ENCODE peak calls at places on chromosome 19, in nine cellular contexts. One of them, this sample, is unnamed.

GRCh38 chr19:13797870-13798269 is 2.6 kb downstream of the ZSWIM4 start:
- DNase-seq in activated gamma-delta T cell: no peak
- DNase-seq in NCI-H524 treated with DMSO at 0.1 percent for 48 hours: no peak
- DNase-seq in NCI-H226: peak
- DNase-seq in NCI-H2171: no peak
- DNase-seq in T-cell: no peak
- DNase-seq in cardiac fibroblast: peak
- DNase-seq in activated T-cell treated with anti-CD3 and anti-CD28 coated beads for 1 hour: no peak
- DNase-seq in HEK293T: no peak
- DNase-seq in this sample: no peak

GRCh38 chr19:58022283-58022660 is 11.6 kb upstream of the ZSCAN1 start:
- DNase-seq in activated gamma-delta T cell: no peak
- DNase-seq in NCI-H524 treated with DMSO at 0.1 percent for 48 hours: no peak
- DNase-seq in NCI-H226: no peak
- DNase-seq in NCI-H2171: no peak
- DNase-seq in T-cell: no peak
- DNase-seq in cardiac fibroblast: no peak
- DNase-seq in activated T-cell treated with anti-CD3 and anti-CD28 coated beads for 1 hour: no peak
- DNase-seq in HEK293T: no peak
- DNase-seq in this sample: no peak

GRCh38 chr19:2578391-2578826 is 102.5 kb downstream of the GADD45B start:
- DNase-seq in activated gamma-delta T cell: no peak
- DNase-seq in NCI-H524 treated with DMSO at 0.1 percent for 48 hours: no peak
- DNase-seq in NCI-H226: peak
- DNase-seq in NCI-H2171: no peak
- DNase-seq in T-cell: no peak
- DNase-seq in cardiac fibroblast: peak
- DNase-seq in activated T-cell treated with anti-CD3 and anti-CD28 coated beads for 1 hour: no peak
- DNase-seq in HEK293T: no peak
- DNase-seq in this sample: no peak

GRCh38 chr19:7506385-7507328 is 9.2 kb upstream of the ZNF358 start:
- DNase-seq in activated gamma-delta T cell: no peak
- DNase-seq in NCI-H524 treated with DMSO at 0.1 percent for 48 hours: no peak
- DNase-seq in NCI-H226: peak
- DNase-seq in NCI-H2171: peak
- DNase-seq in T-cell: peak
- DNase-seq in cardiac fibroblast: peak
- DNase-seq in activated T-cell treated with anti-CD3 and anti-CD28 coated beads for 1 hour: no peak
- DNase-seq in HEK293T: peak
- DNase-seq in this sample: peak

GRCh38 chr19:7921955-7922840 is 2.1 kb downstream of the SNAPC2 start:
- DNase-seq in activated gamma-delta T cell: no peak
- DNase-seq in NCI-H524 treated with DMSO at 0.1 percent for 48 hours: no peak
- DNase-seq in NCI-H226: no peak
- DNase-seq in NCI-H2171: no peak
- DNase-seq in T-cell: no peak
- DNase-seq in cardiac fibroblast: no peak
- DNase-seq in activated T-cell treated with anti-CD3 and anti-CD28 coated beads for 1 hour: no peak
- DNase-seq in HEK293T: no peak
- DNase-seq in this sample: no peak

GRCh38 chr19:48249502-48250014 is 6.2 kb downstream of the CARD8 start:
- DNase-seq in activated gamma-delta T cell: no peak
- DNase-seq in NCI-H524 treated with DMSO at 0.1 percent for 48 hours: no peak
- DNase-seq in NCI-H226: no peak
- DNase-seq in NCI-H2171: no peak
- DNase-seq in T-cell: peak
- DNase-seq in cardiac fibroblast: peak
- DNase-seq in activated T-cell treated with anti-CD3 and anti-CD28 coated beads for 1 hour: peak
- DNase-seq in HEK293T: no peak
- DNase-seq in this sample: no peak

GRCh38 chr19:3275583-3276340 is 51.3 kb downstream of the CELF5 start:
- DNase-seq in activated gamma-delta T cell: peak
- DNase-seq in NCI-H524 treated with DMSO at 0.1 percent for 48 hours: no peak
- DNase-seq in NCI-H226: peak
- DNase-seq in NCI-H2171: peak
- DNase-seq in T-cell: peak
- DNase-seq in cardiac fibroblast: peak
- DNase-seq in activated T-cell treated with anti-CD3 and anti-CD28 coated beads for 1 hour: peak
- DNase-seq in HEK293T: peak
- DNase-seq in this sample: peak

GRCh38 chr19:42143341-42144234 is 11.3 kb upstream of the POU2F2 start:
- DNase-seq in activated gamma-delta T cell: no peak
- DNase-seq in NCI-H524 treated with DMSO at 0.1 percent for 48 hours: no peak
- DNase-seq in NCI-H226: peak
- DNase-seq in NCI-H2171: no peak
- DNase-seq in T-cell: no peak
- DNase-seq in cardiac fibroblast: peak
- DNase-seq in activated T-cell treated with anti-CD3 and anti-CD28 coated beads for 1 hour: no peak
- DNase-seq in HEK293T: peak
- DNase-seq in this sample: peak

GRCh38 chr19:3096902-3097326 is 2.8 kb downstream of the GNA11 start:
- DNase-seq in activated gamma-delta T cell: no peak
- DNase-seq in NCI-H524 treated with DMSO at 0.1 percent for 48 hours: no peak
- DNase-seq in NCI-H226: no peak
- DNase-seq in NCI-H2171: no peak
- DNase-seq in T-cell: no peak
- DNase-seq in cardiac fibroblast: no peak
- DNase-seq in activated T-cell treated with anti-CD3 and anti-CD28 coated beads for 1 hour: no peak
- DNase-seq in HEK293T: no peak
- DNase-seq in this sample: no peak

GRCh38 chr19:41870401-41870873 is 6.6 kb upstream of the CD79A start:
- DNase-seq in activated gamma-delta T cell: no peak
- DNase-seq in NCI-H524 treated with DMSO at 0.1 percent for 48 hours: no peak
- DNase-seq in NCI-H226: peak
- DNase-seq in NCI-H2171: no peak
- DNase-seq in T-cell: no peak
- DNase-seq in cardiac fibroblast: peak
- DNase-seq in activated T-cell treated with anti-CD3 and anti-CD28 coated beads for 1 hour: no peak
- DNase-seq in HEK293T: no peak
- DNase-seq in this sample: no peak

GRCh38 chr19:29831041-29831548 is 19.3 kb downstream of the CCNE1 start:
- DNase-seq in activated gamma-delta T cell: no peak
- DNase-seq in NCI-H524 treated with DMSO at 0.1 percent for 48 hours: no peak
- DNase-seq in NCI-H226: no peak
- DNase-seq in NCI-H2171: no peak
- DNase-seq in T-cell: peak
- DNase-seq in cardiac fibroblast: peak
- DNase-seq in activated T-cell treated with anti-CD3 and anti-CD28 coated beads for 1 hour: peak
- DNase-seq in HEK293T: no peak
- DNase-seq in this sample: no peak

GRCh38 chr19:8487137-8487851 is 15.1 kb downstream of the PRAM1 start:
- DNase-seq in activated gamma-delta T cell: no peak
- DNase-seq in NCI-H524 treated with DMSO at 0.1 percent for 48 hours: no peak
- DNase-seq in NCI-H226: no peak
- DNase-seq in NCI-H2171: no peak
- DNase-seq in T-cell: peak
- DNase-seq in cardiac fibroblast: no peak
- DNase-seq in activated T-cell treated with anti-CD3 and anti-CD28 coated beads for 1 hour: peak
- DNase-seq in HEK293T: no peak
- DNase-seq in this sample: no peak

GRCh38 chr19:55119053-55119452 is 1.6 kb upstream of the PPP1R12C start:
- DNase-seq in activated gamma-delta T cell: no peak
- DNase-seq in NCI-H524 treated with DMSO at 0.1 percent for 48 hours: no peak
- DNase-seq in NCI-H226: no peak
- DNase-seq in NCI-H2171: no peak
- DNase-seq in T-cell: no peak
- DNase-seq in cardiac fibroblast: peak
- DNase-seq in activated T-cell treated with anti-CD3 and anti-CD28 coated beads for 1 hour: no peak
- DNase-seq in HEK293T: no peak
- DNase-seq in this sample: no peak

GRCh38 chr19:918481-919156 is 1.5 kb downstream of the KISS1R start:
- DNase-seq in activated gamma-delta T cell: no peak
- DNase-seq in NCI-H524 treated with DMSO at 0.1 percent for 48 hours: no peak
- DNase-seq in NCI-H226: no peak
- DNase-seq in NCI-H2171: peak
- DNase-seq in T-cell: no peak
- DNase-seq in cardiac fibroblast: no peak
- DNase-seq in activated T-cell treated with anti-CD3 and anti-CD28 coated beads for 1 hour: no peak
- DNase-seq in HEK293T: no peak
- DNase-seq in this sample: peak